ENCODE peak calls at places on chromosomes 4 and X, in seven cellular contexts. One of them, this sample, is unnamed.

GRCh38 chrX:9758239-9758638 is 7.4 kb downstream of the GPR143 start:
- DNase-seq in activated CD4-positive, alpha-beta T cell treated with anti-CD3 and anti-CD28 coated beads, Interleukin-2, amount 50 U/mL, for 48 hours: no peak
- DNase-seq in fibroblast of mammary gland: no peak
- DNase-seq in fibroblast of the aortic adventitia: no peak
- DNase-seq in AG08396: no peak
- DNase-seq in dorsolateral prefrontal cortex: no peak
- DNase-seq in GM03348: no peak
- DNase-seq in this sample: no peak

GRCh38 chr4:20760053-20760452 is 59.8 kb downstream of the PACRGL start:
- DNase-seq in activated CD4-positive, alpha-beta T cell treated with anti-CD3 and anti-CD28 coated beads, Interleukin-2, amount 50 U/mL, for 48 hours: no peak
- DNase-seq in fibroblast of mammary gland: peak; percentile 3
- DNase-seq in fibroblast of the aortic adventitia: no peak
- DNase-seq in AG08396: no peak
- DNase-seq in dorsolateral prefrontal cortex: no peak
- DNase-seq in GM03348: no peak
- DNase-seq in this sample: no peak

GRCh38 chr4:24686866-24687672 is 102.7 kb upstream of the DHX15 start:
- DNase-seq in activated CD4-positive, alpha-beta T cell treated with anti-CD3 and anti-CD28 coated beads, Interleukin-2, amount 50 U/mL, for 48 hours: peak; percentile 42
- DNase-seq in fibroblast of mammary gland: peak; percentile 12
- DNase-seq in fibroblast of the aortic adventitia: no peak
- DNase-seq in AG08396: no peak
- DNase-seq in dorsolateral prefrontal cortex: no peak
- DNase-seq in GM03348: no peak
- DNase-seq in this sample: no peak

GRCh38 chr4:40750461-40751258 is 905 bp downstream of the NSUN7 start:
- DNase-seq in activated CD4-positive, alpha-beta T cell treated with anti-CD3 and anti-CD28 coated beads, Interleukin-2, amount 50 U/mL, for 48 hours: no peak
- DNase-seq in fibroblast of mammary gland: no peak
- DNase-seq in fibroblast of the aortic adventitia: peak; percentile 11
- DNase-seq in AG08396: no peak
- DNase-seq in dorsolateral prefrontal cortex: no peak
- DNase-seq in GM03348: peak; percentile 36
- DNase-seq in this sample: no peak

GRCh38 chrX:68989865-68990606 is 161.2 kb downstream of the EFNB1 start:
- DNase-seq in activated CD4-positive, alpha-beta T cell treated with anti-CD3 and anti-CD28 coated beads, Interleukin-2, amount 50 U/mL, for 48 hours: no peak
- DNase-seq in fibroblast of mammary gland: peak; percentile 61
- DNase-seq in fibroblast of the aortic adventitia: peak; percentile 88
- DNase-seq in AG08396: peak; percentile 57
- DNase-seq in dorsolateral prefrontal cortex: no peak
- DNase-seq in GM03348: peak; percentile 36
- DNase-seq in this sample: no peak

GRCh38 chr4:1192091-1192492 is 19.7 kb upstream of the SPON2 start:
- DNase-seq in activated CD4-positive, alpha-beta T cell treated with anti-CD3 and anti-CD28 coated beads, Interleukin-2, amount 50 U/mL, for 48 hours: no peak
- DNase-seq in fibroblast of mammary gland: peak; percentile 99
- DNase-seq in fibroblast of the aortic adventitia: peak; percentile 98
- DNase-seq in AG08396: peak; percentile 95
- DNase-seq in dorsolateral prefrontal cortex: peak; percentile 88
- DNase-seq in GM03348: peak; percentile 96
- DNase-seq in this sample: no peak

GRCh38 chrX:153726286-153727107 is 1.8 kb downstream of the ABCD1 start:
- DNase-seq in activated CD4-positive, alpha-beta T cell treated with anti-CD3 and anti-CD28 coated beads, Interleukin-2, amount 50 U/mL, for 48 hours: peak; percentile 40
- DNase-seq in fibroblast of mammary gland: peak; percentile 64
- DNase-seq in fibroblast of the aortic adventitia: peak; percentile 38
- DNase-seq in AG08396: peak; percentile 55
- DNase-seq in dorsolateral prefrontal cortex: peak; percentile 49
- DNase-seq in GM03348: peak; percentile 49
- DNase-seq in this sample: peak; percentile 42

GRCh38 chrX:103437147-103437873 is 61.0 kb downstream of the BEX3 start:
- DNase-seq in activated CD4-positive, alpha-beta T cell treated with anti-CD3 and anti-CD28 coated beads, Interleukin-2, amount 50 U/mL, for 48 hours: no peak
- DNase-seq in fibroblast of mammary gland: peak; percentile 48
- DNase-seq in fibroblast of the aortic adventitia: no peak
- DNase-seq in AG08396: peak; percentile 7
- DNase-seq in dorsolateral prefrontal cortex: no peak
- DNase-seq in GM03348: no peak
- DNase-seq in this sample: no peak

GRCh38 chr4:4640692-4641091 is 98.8 kb upstream of the STX18 start:
- DNase-seq in activated CD4-positive, alpha-beta T cell treated with anti-CD3 and anti-CD28 coated beads, Interleukin-2, amount 50 U/mL, for 48 hours: no peak
- DNase-seq in fibroblast of mammary gland: no peak
- DNase-seq in fibroblast of the aortic adventitia: no peak
- DNase-seq in AG08396: no peak
- DNase-seq in dorsolateral prefrontal cortex: no peak
- DNase-seq in GM03348: no peak
- DNase-seq in this sample: no peak

GRCh38 chrX:70301716-70302115 is 11.8 kb downstream of the KIF4A start:
- DNase-seq in activated CD4-positive, alpha-beta T cell treated with anti-CD3 and anti-CD28 coated beads, Interleukin-2, amount 50 U/mL, for 48 hours: no peak
- DNase-seq in fibroblast of mammary gland: peak; percentile 18
- DNase-seq in fibroblast of the aortic adventitia: peak; percentile 39
- DNase-seq in AG08396: no peak
- DNase-seq in dorsolateral prefrontal cortex: no peak
- DNase-seq in GM03348: no peak
- DNase-seq in this sample: no peak

GRCh38 chr4:4428966-4429875 is 42.3 kb downstream of the NSG1 start:
- DNase-seq in activated CD4-positive, alpha-beta T cell treated with anti-CD3 and anti-CD28 coated beads, Interleukin-2, amount 50 U/mL, for 48 hours: no peak
- DNase-seq in fibroblast of mammary gland: no peak
- DNase-seq in fibroblast of the aortic adventitia: no peak
- DNase-seq in AG08396: no peak
- DNase-seq in dorsolateral prefrontal cortex: no peak
- DNase-seq in GM03348: no peak
- DNase-seq in this sample: no peak

GRCh38 chr4:174230148-174230547 is 53.3 kb downstream of the FBXO8 start:
- DNase-seq in activated CD4-positive, alpha-beta T cell treated with anti-CD3 and anti-CD28 coated beads, Interleukin-2, amount 50 U/mL, for 48 hours: no peak
- DNase-seq in fibroblast of mammary gland: no peak
- DNase-seq in fibroblast of the aortic adventitia: no peak
- DNase-seq in AG08396: no peak
- DNase-seq in dorsolateral prefrontal cortex: no peak
- DNase-seq in GM03348: no peak
- DNase-seq in this sample: no peak

GRCh38 chr4:94452476-94453300 is 946 bp downstream of the PDLIM5 start:
- DNase-seq in activated CD4-positive, alpha-beta T cell treated with anti-CD3 and anti-CD28 coated beads, Interleukin-2, amount 50 U/mL, for 48 hours: peak; percentile 44
- DNase-seq in fibroblast of mammary gland: peak; percentile 86
- DNase-seq in fibroblast of the aortic adventitia: peak; percentile 88
- DNase-seq in AG08396: peak; percentile 79
- DNase-seq in dorsolateral prefrontal cortex: peak; percentile 36
- DNase-seq in GM03348: peak; percentile 85
- DNase-seq in this sample: no peak

GRCh38 chrX:68261060-68261672 is 172.1 kb downstream of the OPHN1 start:
- DNase-seq in activated CD4-positive, alpha-beta T cell treated with anti-CD3 and anti-CD28 coated beads, Interleukin-2, amount 50 U/mL, for 48 hours: no peak
- DNase-seq in fibroblast of mammary gland: peak; percentile 41
- DNase-seq in fibroblast of the aortic adventitia: peak; percentile 29
- DNase-seq in AG08396: no peak
- DNase-seq in dorsolateral prefrontal cortex: no peak
- DNase-seq in GM03348: peak; percentile 7
- DNase-seq in this sample: no peak

GRCh38 chr4:97624204-97624603 is 519.1 kb downstream of the STPG2 start:
- DNase-seq in activated CD4-positive, alpha-beta T cell treated with anti-CD3 and anti-CD28 coated beads, Interleukin-2, amount 50 U/mL, for 48 hours: no peak
- DNase-seq in fibroblast of mammary gland: no peak
- DNase-seq in fibroblast of the aortic adventitia: no peak
- DNase-seq in AG08396: no peak
- DNase-seq in dorsolateral prefrontal cortex: no peak
- DNase-seq in GM03348: no peak
- DNase-seq in this sample: no peak

This sample was measured in natural killer cell.